ENCODE peak calls at places on chromosomes 7 and 10, in nine cellular contexts. Y, C, S, M, O, B, A, G and T are unnamed samples.

GRCh38 chr7:25617219-25617618 is 388.9 kb upstream of the NPVF start:
- DNase-seq in M (no peak), B (no peak), A (no peak), G (no peak), S (no peak), O (no peak), Y (no peak), C (no peak), T (no peak)

GRCh38 chr10:121416071-121416470 is 182.2 kb downstream of the FGFR2 start:
- DNase-seq in C (no peak), G (no peak), B (no peak), O (no peak), A (no peak), M (no peak), S (no peak), Y (no peak), T (no peak)

GRCh38 chr10:92689663-92690210 is at the start of gene HHEX:
- DNase-seq in Y (peak), M (peak), S (peak), G (no peak), C (peak), O (peak), A (peak), B (no peak), T (no peak)

GRCh38 chr10:86964061-86964846 is 4.0 kb upstream of the ADIRF start:
- DNase-seq in Y (no peak), O (no peak), M (no peak), S (no peak), A (no peak), C (peak), G (peak), B (peak), T (no peak)

GRCh38 chr7:81284576-81284975 is 365.7 kb upstream of the SEMA3C start:
- DNase-seq in O (no peak), Y (no peak), G (no peak), M (no peak), B (no peak), C (no peak), A (no peak), S (no peak), T (peak)

GRCh38 chr7:133481676-133482075 is 228.8 kb downstream of the EXOC4 start:
- DNase-seq in Y (no peak), C (no peak), S (no peak), O (no peak), G (no peak), A (no peak), M (no peak), B (no peak), T (peak)

GRCh38 chr10:12512292-12513002 is 163.1 kb downstream of the CAMK1D start:
- DNase-seq in G (no peak), Y (no peak), S (no peak), B (no peak), O (no peak), C (no peak), A (no peak), M (no peak), T (no peak)

GRCh38 chr10:15370212-15370740 is 813 bp downstream of the FAM171A1 start:
- DNase-seq in C (peak), G (no peak), O (peak), Y (peak), M (peak), B (no peak), S (peak), A (peak), T (peak)

GRCh38 chr10:132963430-132963960 is 21.1 kb upstream of the CFAP46 start:
- DNase-seq in S (no peak), B (no peak), M (no peak), C (peak), G (no peak), O (no peak), A (no peak), Y (no peak), T (no peak)

GRCh38 chr7:93374345-93374940 is 142.3 kb downstream of the VPS50 start:
- DNase-seq in M (no peak), A (no peak), C (no peak), B (no peak), O (no peak), S (no peak), G (no peak), Y (no peak), T (no peak)

GRCh38 chr7:106968160-106968559 is 76.3 kb upstream of the PRKAR2B start:
- DNase-seq in O (no peak), G (no peak), Y (no peak), M (no peak), S (no peak), C (no peak), B (no peak), A (no peak), T (no peak)

GRCh38 chr10:5107860-5108526 is 13.8 kb downstream of the AKR1C3 start:
- DNase-seq in Y (no peak), G (no peak), B (no peak), O (no peak), C (no peak), A (no peak), S (no peak), M (no peak), T (no peak)
- TF ChIP-seq POLR2A in Y (no peak), G (no peak), B (no peak), O (no peak), C (no peak), A (no peak), S (no peak), M (no peak), T (no peak)

GRCh38 chr7:44564606-44565005 is 9.1 kb downstream of the DDX56 start:
- DNase-seq in G (no peak), C (no peak), M (no peak), B (no peak), O (no peak), S (no peak), A (no peak), Y (no peak), T (no peak)
- TF ChIP-seq POLR2A in G (no peak), C (no peak), M (no peak), B (no peak), O (no peak), S (no peak), A (no peak), Y (no peak), T (no peak)

DNA sequence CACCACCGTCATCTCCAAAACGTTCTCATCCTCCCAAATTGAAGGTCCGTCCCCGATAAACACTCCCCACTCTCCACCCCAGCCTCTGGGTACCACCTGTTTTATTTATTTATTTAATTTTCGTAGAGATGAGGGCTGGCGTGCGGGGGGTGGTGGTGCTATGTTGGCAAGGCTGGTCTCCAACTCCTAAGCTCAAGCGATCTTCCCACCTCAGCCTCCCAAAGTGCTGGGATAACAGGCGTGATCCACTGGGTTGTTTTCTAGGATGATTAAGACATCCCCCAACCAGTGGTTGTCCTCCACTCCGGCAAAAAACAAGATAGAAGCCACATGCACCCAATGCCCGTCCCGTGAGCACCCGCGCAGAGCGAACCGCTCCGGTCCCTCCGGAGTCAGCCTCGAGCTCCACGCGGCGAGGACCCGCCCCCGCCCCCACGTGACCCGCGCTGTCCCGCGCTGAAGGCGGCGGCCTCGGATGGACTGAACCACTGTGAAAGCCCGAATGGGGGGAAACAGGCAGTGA is 916 bp upstream of the EIF3B start:
- DNase-seq in S (peak), M (peak), O (peak), C (peak), B (peak), G (peak), A (peak), Y (peak), T (peak)
- TF ChIP-seq POLR2A in S (no peak), M (peak), O (peak), C (no peak), B (no peak), G (no peak), A (no peak), Y (peak), T (peak)

GRCh38 chr7:127587663-127588018 is 570 bp upstream of the ARF5 start:
- DNase-seq in O (no peak), M (peak), A (peak), G (no peak), B (no peak), S (peak), C (no peak), Y (no peak), T (no peak)

GRCh38 chr7:127584648-127585043 is 750 bp downstream of the GCC1 start:
- DNase-seq in G (no peak), M (no peak), Y (no peak), S (no peak), C (no peak), A (no peak), B (no peak), O (no peak), T (no peak)

GRCh38 chr7:127588019-127588696 is at the start of gene ARF5:
- DNase-seq in G (peak), Y (peak), O (peak), S (peak), C (peak), A (peak), M (peak), B (peak), T (peak)

GRCh38 chr7:127586346-127586745 is 950 bp upstream of the GCC1 start:
- DNase-seq in B (no peak), C (no peak), A (no peak), S (no peak), G (no peak), Y (no peak), O (no peak), M (no peak), T (no peak)

DNA sequence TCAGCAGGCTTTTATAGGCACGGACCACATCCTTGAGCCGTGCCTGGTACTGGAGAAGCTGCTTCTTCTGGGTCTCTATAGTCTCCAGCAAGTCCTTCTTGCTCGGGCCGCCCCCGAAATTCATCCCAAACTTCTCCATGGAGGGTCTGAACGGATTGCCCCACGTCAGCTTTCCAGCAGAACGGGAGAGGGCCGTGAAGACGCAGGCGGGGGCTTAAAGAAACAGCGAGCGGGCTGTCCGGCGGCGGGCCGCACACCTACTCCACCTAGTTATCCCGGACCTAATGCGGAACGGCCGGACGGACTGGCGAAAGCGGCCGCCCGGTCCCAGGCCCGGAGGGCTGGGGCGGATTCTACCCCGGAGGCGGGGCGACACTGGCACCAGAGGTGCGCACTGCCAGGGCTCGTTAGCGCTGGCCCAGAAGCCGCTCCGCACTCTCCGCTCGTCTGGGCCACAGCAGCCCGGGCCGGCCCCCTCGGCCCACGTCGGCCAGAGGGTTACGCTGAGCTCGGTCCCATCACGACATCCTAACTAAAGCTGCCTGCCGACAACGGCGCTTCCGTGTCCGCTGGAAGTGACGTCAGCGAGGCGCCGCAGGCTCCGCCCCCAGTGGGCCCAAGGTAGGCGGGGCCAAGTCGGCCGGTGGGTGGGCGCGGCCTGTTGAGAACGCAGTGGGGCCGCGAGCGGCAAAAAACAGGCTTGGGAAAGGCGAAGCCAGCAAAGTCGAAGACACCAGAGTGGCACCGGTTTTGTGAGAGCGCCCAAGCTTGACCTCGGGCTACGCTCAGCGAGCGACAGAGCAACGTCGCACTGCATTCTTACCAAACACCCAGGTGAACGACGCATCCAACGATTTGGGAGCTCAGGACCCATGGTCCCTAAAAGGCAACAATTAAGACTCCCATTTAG is at the start of gene GCC1:
- DNase-seq in C (peak), A (peak), M (peak), G (peak), B (peak), S (peak), O (peak), Y (peak), T (peak)
- TF ChIP-seq POLR2A in C (peak), A (no peak), M (peak), G (peak), B (no peak), S (peak), O (peak), Y (peak), T (peak)

GRCh38 chr10:101558206-101558605 is 29.9 kb downstream of the POLL start:
- DNase-seq in C (peak), S (no peak), B (peak), Y (no peak), A (no peak), M (no peak), O (no peak), G (no peak), T (no peak)
- TF ChIP-seq POLR2A in C (no peak), S (no peak), B (no peak), Y (no peak), A (no peak), M (no peak), O (no peak), G (no peak), T (no peak)